ENCODE peak calls at places on chromosome 3, in seven cellular contexts. T is AG04450, X is AG09309, D is fibroblast of lung, V is fibroblast of the aortic adventitia, B is ovary, Y is cardiac fibroblast. L is an unnamed sample.

GRCh38 chr3:73504255-73504654 is 120.5 kb downstream of the PDZRN3 start:
- DNase-seq in B (no peak), X (no peak), T (no peak), D (no peak), V (no peak), Y (no peak), L (no peak)

GRCh38 chr3:117719316-117719926 is 1009.8 kb downstream of the TUSC7 start:
- DNase-seq in V (peak; percentile 63), Y (peak; percentile 48), B (no peak), X (no peak), T (no peak), D (no peak), L (peak; percentile 46)

GRCh38 chr3:14139771-14140170 is 14.9 kb downstream of the TMEM43 start:
- DNase-seq in T (no peak), B (no peak), Y (no peak), V (peak; percentile 27), D (no peak), X (no peak), L (no peak)

GRCh38 chr3:8239718-8240698 is 261.6 kb upstream of the LMCD1 start:
- DNase-seq in V (peak; percentile 73), B (no peak), Y (peak; percentile 71), D (peak; percentile 39), X (peak; percentile 20), T (peak; percentile 27), L (peak; percentile 63)

GRCh38 chr3:46974421-46975227 is 1.9 kb downstream of the CCDC12 start:
- DNase-seq in D (no peak), Y (no peak), V (no peak), T (no peak), B (no peak), X (no peak), L (no peak)

GRCh38 chr3:54079729-54080128 is 42.6 kb upstream of the CACNA2D3 start:
- DNase-seq in Y (no peak), B (no peak), D (no peak), T (no peak), X (no peak), V (no peak), L (no peak)

GRCh38 chr3:99561056-99561455 is 77.3 kb upstream of the COL8A1 start:
- DNase-seq in Y (no peak), T (no peak), D (no peak), V (no peak), X (no peak), B (no peak), L (no peak)

GRCh38 chr3:179956416-179956830 is 80.3 kb downstream of the PEX5L start:
- DNase-seq in X (no peak), V (no peak), D (peak; percentile 37), T (no peak), Y (no peak), B (no peak), L (peak; percentile 12)

GRCh38 chr3:78825118-78825857 is 942.5 kb downstream of the ROBO1 start:
- DNase-seq in D (no peak), V (no peak), T (no peak), B (no peak), Y (peak; percentile 49), X (no peak), L (no peak)

GRCh38 chr3:10015476-10015904 is 10.7 kb upstream of the FANCD2 start:
- DNase-seq in Y (peak; percentile 98), T (peak; percentile 97), D (peak; percentile 96), X (peak; percentile 91), V (peak; percentile 99), B (peak; percentile 87), L (peak; percentile 97)

GRCh38 chr3:11563749-11564148 is 80.0 kb downstream of the VGLL4 start:
- DNase-seq in T (no peak), X (no peak), Y (no peak), V (no peak), D (no peak), B (no peak), L (no peak)

GRCh38 chr3:40663296-40663695 is 138.5 kb downstream of the ZNF621 start:
- DNase-seq in X (no peak), B (no peak), Y (no peak), V (no peak), D (no peak), T (no peak), L (no peak)

GRCh38 chr3:168168743-168169142 is 73.0 kb upstream of the GOLIM4 start:
- DNase-seq in X (no peak), Y (no peak), V (no peak), T (no peak), B (no peak), D (peak; percentile 4), L (no peak)

GRCh38 chr3:151974067-151974466 is 100.6 kb downstream of the SUCNR1 start:
- DNase-seq in T (no peak), D (peak; percentile 67), X (no peak), V (peak; percentile 57), Y (peak; percentile 73), B (no peak), L (peak; percentile 61)

GRCh38 chr3:67765575-67765974 is 111.2 kb upstream of the SUCLG2 start:
- DNase-seq in T (no peak), X (no peak), Y (no peak), D (peak; percentile 4), B (no peak), V (peak; percentile 48), L (no peak)

GRCh38 chr3:45692866-45693265 is 3.7 kb downstream of the SACM1L start:
- DNase-seq in X (no peak), V (no peak), D (no peak), B (no peak), T (no peak), Y (no peak), L (no peak)

GRCh38 chr3:197306374-197307086 is 8.1 kb upstream of the DLG1 start:
- DNase-seq in B (no peak), V (peak; percentile 89), D (peak; percentile 93), T (no peak), Y (peak; percentile 91), X (peak; percentile 82), L (peak; percentile 87)

GRCh38 chr3:189727898-189728297 is 96.7 kb downstream of the TP63 start:
- DNase-seq in D (peak; percentile 74), X (peak; percentile 66), B (no peak), V (peak; percentile 68), T (no peak), Y (peak; percentile 55), L (peak; percentile 32)

GRCh38 chr3:108914774-108915641 is 38.7 kb downstream of the GUCA1C start:
- DNase-seq in X (peak; percentile 8), D (peak; percentile 61), V (peak; percentile 64), T (peak; percentile 32), Y (peak; percentile 71), B (peak; percentile 11), L (peak; percentile 58)

DNA sequence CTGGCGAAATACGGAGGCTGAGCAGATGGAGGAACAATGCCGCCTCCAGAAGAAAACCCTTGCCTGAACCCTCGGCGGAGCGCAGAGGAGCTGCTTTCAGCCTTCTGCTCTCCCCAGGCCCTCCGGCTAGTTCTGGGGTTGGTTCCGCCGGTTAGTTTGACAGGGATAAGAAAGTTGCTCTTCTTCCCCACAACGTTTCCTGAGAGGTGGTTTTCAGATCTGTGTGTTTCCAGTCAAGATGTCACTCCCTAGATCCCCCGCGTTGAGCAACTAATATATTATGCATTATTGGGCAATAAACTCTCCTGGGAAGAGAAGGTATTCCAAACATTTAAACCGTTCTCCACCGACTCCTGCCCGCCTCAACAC is 551 bp downstream of the NLGN1 start:
- DNase-seq in T (no peak), X (no peak), V (peak; percentile 61), D (peak; percentile 69), B (no peak), Y (peak; percentile 76), L (no peak)
- TF ChIP-seq CTCF in T (no peak), X (no peak), V (no peak), D (no peak), B (no peak), Y (no peak), L (no peak)

GRCh38 chr3:50503504-50503903 is at the start of gene CACNA2D2:
- DNase-seq in V (no peak), T (no peak), B (peak; percentile 83), Y (no peak), D (peak; percentile 27), X (no peak), L (no peak)

GRCh38 chr3:50503947-50504346 is 513 bp upstream of the CACNA2D2 start:
- DNase-seq in Y (no peak), T (no peak), X (no peak), D (no peak), B (peak; percentile 33), V (no peak), L (no peak)

GRCh38 chr3:50506169-50506568 is 2.7 kb upstream of the CACNA2D2 start:
- DNase-seq in B (no peak), D (no peak), V (no peak), T (no peak), X (no peak), Y (no peak), L (no peak)

GRCh38 chr3:50502584-50503423 is 630 bp downstream of the CACNA2D2 start:
- DNase-seq in V (no peak), X (no peak), T (no peak), Y (no peak), B (peak; percentile 45), D (no peak), L (no peak)

GRCh38 chr3:50504681-50505080 is 1.2 kb upstream of the CACNA2D2 start:
- DNase-seq in X (no peak), T (no peak), Y (no peak), V (no peak), B (no peak), D (no peak), L (no peak)
- H3K4me3 ChIP-seq in X (no peak overlapping the region), T (no peak overlapping the region), Y (no peak overlapping the region), V (no peak overlapping the region), B (no peak overlapping the region), D (no peak overlapping the region), L (no peak overlapping the region)

DNA sequence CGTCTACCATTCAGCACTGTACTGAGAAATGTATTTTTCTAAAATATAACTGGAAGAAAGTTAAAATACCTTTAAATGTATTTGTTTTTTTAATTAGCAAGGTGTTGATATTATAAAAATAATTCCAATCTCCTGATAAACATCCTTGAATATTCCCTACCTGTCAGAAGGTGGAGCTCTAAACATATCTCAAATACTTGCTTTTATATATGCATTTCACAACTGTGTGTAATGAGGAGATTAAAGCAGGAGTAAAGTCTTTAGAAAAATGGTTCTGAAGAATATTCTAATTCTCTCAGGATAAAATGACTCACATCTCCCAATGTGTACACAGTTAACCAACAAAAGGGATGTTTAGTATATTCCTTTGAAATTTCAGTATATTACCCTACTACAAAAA is 422.7 kb downstream of the PLCL2 start:
- DNase-seq in V (no peak), Y (peak; percentile 7), B (no peak), D (no peak), X (no peak), T (no peak), L (no peak)
- TF ChIP-seq CTCF in V (no peak), Y (no peak), B (no peak), D (no peak), X (no peak), T (no peak), L (no peak)

GRCh38 chr3:71075481-71075880 is 508.0 kb downstream of the FOXP1 start:
- DNase-seq in Y (no peak), T (no peak), X (no peak), D (peak; percentile 45), V (no peak), B (no peak), L (no peak)

GRCh38 chr3:71069797-71070196 is 513.7 kb downstream of the FOXP1 start:
- DNase-seq in V (peak; percentile 82), B (peak; percentile 48), X (no peak), Y (peak; percentile 83), T (no peak), D (no peak), L (no peak)

GRCh38 chr3:71074416-71074815 is 509.1 kb downstream of the FOXP1 start:
- DNase-seq in X (no peak), Y (peak; percentile 66), V (no peak), D (peak; percentile 45), T (no peak), B (no peak), L (no peak)

GRCh38 chr3:71070497-71071465 is 512.7 kb downstream of the FOXP1 start:
- DNase-seq in Y (no peak), V (peak; percentile 40), D (no peak), B (no peak), X (no peak), T (no peak), L (no peak)

GRCh38 chr3:71072288-71072687 is 511.2 kb downstream of the FOXP1 start:
- DNase-seq in Y (peak; percentile 84), T (no peak), B (no peak), X (no peak), V (peak; percentile 47), D (no peak), L (no peak)
- H3K4me3 ChIP-seq in Y (no peak overlapping the region), T (no peak overlapping the region), B (no peak overlapping the region), X (no peak overlapping the region), V (no peak overlapping the region), D (no peak overlapping the region), L (no peak overlapping the region)